ENCODE peak calls at places on chromosomes 16 and 17, in ten cellular contexts. C, A, J, D, F, G, L, V, N and Z are unnamed samples.

GRCh38 chr17:4477286-4477791 is 21.3 kb upstream of the SPNS2 start:
- DNase-seq in C (no peak), A (no peak), J (no peak), D (peak; percentile 86), F (no peak), G (no peak), L (peak; percentile 16), V (no peak), N (no peak), Z (peak; percentile 43)

GRCh38 chr17:43536236-43537088 is 9.7 kb downstream of the ETV4 start:
- DNase-seq in C (no peak), A (no peak), J (no peak), D (no peak), F (peak; percentile 27), G (no peak), L (no peak), V (peak; percentile 71), N (no peak), Z (no peak)

GRCh38 chr17:71302721-71303549 is 817.9 kb upstream of the SOX9 start:
- DNase-seq in C (no peak), A (no peak), J (no peak), D (no peak), F (no peak), G (no peak), L (no peak), V (no peak), N (no peak), Z (no peak)

GRCh38 chr16:85389679-85390470 is 223.2 kb upstream of the GSE1 start:
- DNase-seq in C (no peak), A (peak; percentile 31), J (peak; percentile 16), D (no peak), F (no peak), G (no peak), L (peak; percentile 22), V (no peak), N (no peak), Z (peak; percentile 4)

GRCh38 chr17:77778636-77779524 is 179.6 kb upstream of the TNRC6C start:
- DNase-seq in C (peak; percentile 39), A (peak; percentile 35), J (no peak), D (no peak), F (no peak), G (no peak), L (peak; percentile 89), V (no peak), N (peak; percentile 61), Z (peak; percentile 32)

GRCh38 chr16:21267298-21267697 is 10.8 kb downstream of the CRYM start:
- DNase-seq in C (no peak), A (no peak), J (peak; percentile 9), D (no peak), F (no peak), G (no peak), L (no peak), V (no peak), N (no peak), Z (no peak)

GRCh38 chr16:56282455-56282854 is 91.2 kb downstream of the GNAO1 start:
- DNase-seq in C (no peak), A (no peak), J (no peak), D (no peak), F (no peak), G (no peak), L (no peak), V (no peak), N (no peak), Z (no peak)

GRCh38 chr16:83328936-83329335 is 478.8 kb upstream of the HSBP1 start:
- DNase-seq in C (no peak), A (no peak), J (no peak), D (no peak), F (no peak), G (no peak), L (no peak), V (no peak), N (no peak), Z (no peak)

GRCh38 chr17:82950525-82951102 is 110.8 kb upstream of the ZNF750 start:
- DNase-seq in C (no peak), A (no peak), J (no peak), D (no peak), F (no peak), G (no peak), L (no peak), V (no peak), N (no peak), Z (no peak)

GRCh38 chr16:73527191-73527590 is 479.3 kb upstream of the ZFHX3 start:
- DNase-seq in C (no peak), A (no peak), J (no peak), D (no peak), F (no peak), G (no peak), L (no peak), V (peak; percentile 1), N (no peak), Z (no peak)

GRCh38 chr17:9427460-9428315 is 147.9 kb downstream of the STX8 start:
- DNase-seq in C (no peak), A (no peak), J (no peak), D (no peak), F (no peak), G (no peak), L (peak; percentile 50), V (peak; percentile 41), N (peak; percentile 30), Z (no peak)

GRCh38 chr16:77398495-77398894 is 36.3 kb downstream of the ADAMTS18 start:
- DNase-seq in C (no peak), A (no peak), J (no peak), D (no peak), F (no peak), G (no peak), L (no peak), V (no peak), N (no peak), Z (no peak)

GRCh38 chr17:50205931-50206505 is 4.6 kb upstream of the COL1A1 start:
- DNase-seq in C (no peak), A (no peak), J (no peak), D (no peak), F (no peak), G (no peak), L (no peak), V (no peak), N (no peak), Z (no peak)

GRCh38 chr16:3364774-3365427 is 9.2 kb downstream of the OR2C1 start:
- DNase-seq in C (peak; percentile 88), A (peak; percentile 92), J (peak; percentile 91), D (no peak), F (peak; percentile 56), G (peak; percentile 83), L (peak; percentile 97), V (peak; percentile 95), N (peak; percentile 89), Z (peak; percentile 85)

GRCh38 chr17:82091264-82092066 is 6.6 kb downstream of the FASN start:
- DNase-seq in C (no peak), A (no peak), J (no peak), D (no peak), F (no peak), G (no peak), L (no peak), V (no peak), N (peak; percentile 11), Z (peak; percentile 39)

GRCh38 chr17:61996916-61997605 is 68.0 kb downstream of the MED13 start:
- DNase-seq in C (no peak), A (no peak), J (no peak), D (no peak), F (no peak), G (no peak), L (no peak), V (no peak), N (no peak), Z (no peak)

GRCh38 chr17:75778861-75779249 is 5.8 kb upstream of the UNK start:
- DNase-seq in C (no peak), A (no peak), J (peak; percentile 78), D (peak; percentile 82), F (peak; percentile 79), G (peak; percentile 76), L (no peak), V (peak; percentile 35), N (no peak), Z (peak; percentile 71)

DNA sequence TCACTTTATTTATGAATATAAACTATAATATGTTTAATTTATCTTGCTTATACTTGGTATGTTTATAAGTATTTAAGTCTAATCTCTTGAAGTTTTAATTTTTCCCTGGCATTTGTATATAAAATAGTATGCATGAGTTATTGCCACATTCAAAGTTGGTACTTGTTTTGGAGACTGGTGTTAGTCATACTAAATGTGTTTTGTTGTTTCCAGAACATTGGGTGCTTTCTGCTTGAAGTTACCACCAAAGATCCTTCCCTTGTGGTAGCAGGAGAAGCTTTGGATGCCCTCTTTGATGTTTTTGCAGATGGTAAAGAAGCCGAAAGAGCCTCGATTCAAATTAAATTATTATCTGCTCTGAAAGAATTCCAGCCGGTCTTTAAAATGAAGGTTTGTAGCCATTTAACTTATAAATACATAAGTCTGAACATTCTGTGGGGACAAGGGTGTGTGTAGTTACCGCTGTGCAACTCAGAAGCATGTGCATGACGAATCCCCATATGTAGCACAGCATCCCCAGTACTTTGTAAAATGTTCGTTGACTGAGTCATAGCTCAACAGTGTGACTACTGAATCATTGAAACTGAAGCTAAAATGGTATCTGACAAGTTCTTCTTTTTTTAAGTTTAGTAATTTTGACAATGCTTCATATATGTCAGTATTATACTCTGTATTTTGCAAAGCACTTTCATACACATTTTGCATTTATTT is 36.4 kb downstream of the HEATR3 start:
- DNase-seq in C (no peak), A (no peak), J (no peak), D (no peak), F (no peak), G (no peak), L (no peak), V (peak; percentile 86), N (no peak), Z (no peak)
- H3K36me3 ChIP-seq in C (peaks cover 38% of the 10 kb centered on the region), A (peaks cover 64% of the 10 kb centered on the region), J (peaks cover 3% of the 10 kb centered on the region), D (no peaks in the 10 kb centered on the region), F (peaks cover 29% of the 10 kb centered on the region), G (peaks cover 33% of the 10 kb centered on the region), L (peaks cover 97% of the 10 kb centered on the region), V (peaks cover 31% of the 10 kb centered on the region), N (peaks cover 99% of the 10 kb centered on the region), Z (peaks cover 9% of the 10 kb centered on the region)

GRCh38 chr17:60326702-60327101 is 65.2 kb downstream of the USP32 start:
- DNase-seq in C (no peak), A (no peak), J (no peak), D (no peak), F (no peak), G (no peak), L (no peak), V (peak; percentile 2), N (no peak), Z (no peak)
- H3K4me3 ChIP-seq in C (no peak overlapping the region), A (no peak overlapping the region), J (no peak overlapping the region), D (no peak overlapping the region), F (no peak overlapping the region), G (no peak overlapping the region), L (no peak overlapping the region), V (no peak overlapping the region), N (no peak overlapping the region), Z (no peak overlapping the region)

GRCh38 chr17:63955791-63956190 is 16.9 kb downstream of the SCN4A start:
- DNase-seq in C (no peak), A (no peak), J (no peak), D (no peak), F (no peak), G (no peak), L (no peak), V (no peak), N (no peak), Z (no peak)
- H3K36me3 ChIP-seq in C (no peaks in the 10 kb centered on the region), A (no peaks in the 10 kb centered on the region), J (no peaks in the 10 kb centered on the region), D (no peaks in the 10 kb centered on the region), F (no peaks in the 10 kb centered on the region), G (no peaks in the 10 kb centered on the region), L (no peaks in the 10 kb centered on the region), V (no peaks in the 10 kb centered on the region), N (peaks cover 78% of the 10 kb centered on the region), Z (no peaks in the 10 kb centered on the region)

GRCh38 chr16:28621756-28622155 is 11.9 kb upstream of the SULT1A1 start:
- DNase-seq in C (no peak), A (no peak), J (no peak), D (no peak), F (no peak), G (no peak), L (no peak), V (no peak), N (no peak), Z (no peak)

GRCh38 chr16:28623172-28623711 is 13.4 kb upstream of the SULT1A1 start:
- DNase-seq in C (peak; percentile 57), A (no peak), J (peak; percentile 80), D (no peak), F (peak; percentile 36), G (peak; percentile 60), L (peak; percentile 49), V (no peak), N (peak; percentile 45), Z (peak; percentile 85)
- H3K4me3 ChIP-seq in C (peak overlapping the region; percentile 50), A (no peak overlapping the region), J (peak overlapping the region; percentile 51), D (no peak overlapping the region), F (no peak overlapping the region), G (peak overlapping the region; percentile 54), L (peak overlapping the region; percentile 54), V (no peak overlapping the region), N (peak overlapping the region; percentile 74), Z (peak overlapping the region; percentile 9)